ENCODE peak calls at places on chromosome 14, in five cellular contexts. One of them, this sample, is unnamed.
A peak's percentile ranks its signal among the peaks of the same experiment; 100 is the strongest.

GRCh38 chr14:100904307-100905019 is 941 bp upstream of the RTL1 start:
- DNase-seq in nephron progenitor cell: peak; percentile 81
- DNase-seq in activated CD8-positive, alpha-beta memory T cell treated with anti-CD3 and anti-CD28 coated beads for 1 hour: no peak
- DNase-seq in mesendoderm: peak; percentile 82
- DNase-seq in IMR-90: no peak
- DNase-seq in this sample: no peak

GRCh38 chr14:31927348-31927826 is 149.7 kb upstream of the ARHGAP5 start:
- DNase-seq in nephron progenitor cell: peak; percentile 20
- DNase-seq in activated CD8-positive, alpha-beta memory T cell treated with anti-CD3 and anti-CD28 coated beads for 1 hour: no peak
- DNase-seq in mesendoderm: peak; percentile 54
- DNase-seq in IMR-90: peak; percentile 97
- DNase-seq in this sample: peak; percentile 95

GRCh38 chr14:27184371-27184901 is 586.6 kb upstream of the NOVA1 start:
- DNase-seq in nephron progenitor cell: no peak
- DNase-seq in activated CD8-positive, alpha-beta memory T cell treated with anti-CD3 and anti-CD28 coated beads for 1 hour: no peak
- DNase-seq in mesendoderm: no peak
- DNase-seq in IMR-90: no peak
- DNase-seq in this sample: peak; percentile 3

GRCh38 chr14:97282644-97283403 is 485.6 kb downstream of the VRK1 start:
- DNase-seq in nephron progenitor cell: no peak
- DNase-seq in activated CD8-positive, alpha-beta memory T cell treated with anti-CD3 and anti-CD28 coated beads for 1 hour: no peak
- DNase-seq in mesendoderm: no peak
- DNase-seq in IMR-90: no peak
- DNase-seq in this sample: no peak

GRCh38 chr14:53520529-53520928 is 367.4 kb upstream of the DDHD1 start:
- DNase-seq in nephron progenitor cell: no peak
- DNase-seq in activated CD8-positive, alpha-beta memory T cell treated with anti-CD3 and anti-CD28 coated beads for 1 hour: no peak
- DNase-seq in mesendoderm: no peak
- DNase-seq in IMR-90: no peak
- DNase-seq in this sample: no peak

GRCh38 chr14:75518625-75519024 is 3.6 kb upstream of the BATF start:
- DNase-seq in nephron progenitor cell: no peak
- DNase-seq in activated CD8-positive, alpha-beta memory T cell treated with anti-CD3 and anti-CD28 coated beads for 1 hour: no peak
- DNase-seq in mesendoderm: peak; percentile 80
- DNase-seq in IMR-90: no peak
- DNase-seq in this sample: peak; percentile 47

GRCh38 chr14:68367444-68368014 is 425.3 kb downstream of the ZFP36L1 start:
- DNase-seq in nephron progenitor cell: no peak
- DNase-seq in activated CD8-positive, alpha-beta memory T cell treated with anti-CD3 and anti-CD28 coated beads for 1 hour: no peak
- DNase-seq in mesendoderm: no peak
- DNase-seq in IMR-90: no peak
- DNase-seq in this sample: no peak

GRCh38 chr14:99351166-99352007 is 79.4 kb upstream of the BCL11B start:
- DNase-seq in nephron progenitor cell: no peak
- DNase-seq in activated CD8-positive, alpha-beta memory T cell treated with anti-CD3 and anti-CD28 coated beads for 1 hour: no peak
- DNase-seq in mesendoderm: no peak
- DNase-seq in IMR-90: no peak
- DNase-seq in this sample: no peak

GRCh38 chr14:64708148-64709004 is 4.2 kb downstream of the PLEKHG3 start:
- DNase-seq in nephron progenitor cell: peak; percentile 67
- DNase-seq in activated CD8-positive, alpha-beta memory T cell treated with anti-CD3 and anti-CD28 coated beads for 1 hour: no peak
- DNase-seq in mesendoderm: peak; percentile 98
- DNase-seq in IMR-90: peak; percentile 44
- DNase-seq in this sample: peak; percentile 88

GRCh38 chr14:35991356-35991755 is 165.2 kb downstream of the BRMS1L start:
- DNase-seq in nephron progenitor cell: no peak
- DNase-seq in activated CD8-positive, alpha-beta memory T cell treated with anti-CD3 and anti-CD28 coated beads for 1 hour: no peak
- DNase-seq in mesendoderm: no peak
- DNase-seq in IMR-90: no peak
- DNase-seq in this sample: no peak

GRCh38 chr14:21528381-21529348 is 2.5 kb upstream of the SALL2 start:
- DNase-seq in nephron progenitor cell: no peak
- DNase-seq in activated CD8-positive, alpha-beta memory T cell treated with anti-CD3 and anti-CD28 coated beads for 1 hour: no peak
- DNase-seq in mesendoderm: no peak
- DNase-seq in IMR-90: peak; percentile 52
- DNase-seq in this sample: no peak

GRCh38 chr14:101495827-101496778 is 65.2 kb upstream of the DIO3 start:
- DNase-seq in nephron progenitor cell: no peak
- DNase-seq in activated CD8-positive, alpha-beta memory T cell treated with anti-CD3 and anti-CD28 coated beads for 1 hour: no peak
- DNase-seq in mesendoderm: peak; percentile 59
- DNase-seq in IMR-90: no peak
- DNase-seq in this sample: no peak

GRCh38 chr14:76977793-76978730 is 50.4 kb downstream of the IRF2BPL start:
- DNase-seq in nephron progenitor cell: no peak
- DNase-seq in activated CD8-positive, alpha-beta memory T cell treated with anti-CD3 and anti-CD28 coated beads for 1 hour: peak; percentile 66
- DNase-seq in mesendoderm: no peak
- DNase-seq in IMR-90: peak; percentile 91
- DNase-seq in this sample: peak; percentile 81

This sample was measured in epithelial cell of esophagus.